ENCODE peak calls at places on chromosomes 4 and X, in ten cellular contexts. W, E, A, O, X, V, T, Z, H and C are unnamed samples.
A peak's percentile ranks its signal among the peaks of the same experiment; 100 is the strongest.

GRCh38 chr4:8100696-8101095 is 57.9 kb downstream of the ABLIM2 start:
- DNase-seq in W (no peak), E (no peak), A (no peak), O (no peak), X (no peak), V (no peak), T (no peak), Z (no peak), H (peak; percentile 47), C (no peak)

GRCh38 chrX:7925867-7926472 is 1.2 kb downstream of the PNPLA4 start:
- DNase-seq in W (no peak), E (peak; percentile 69), A (peak; percentile 65), O (peak; percentile 44), X (peak; percentile 43), V (peak; percentile 69), T (peak; percentile 59), Z (peak; percentile 15), H (peak; percentile 82), C (peak; percentile 34)

GRCh38 chr4:99815597-99816011 is 1.0 kb upstream of the DAPP1 start:
- DNase-seq in W (no peak), E (peak; percentile 40), A (peak; percentile 100), O (no peak), X (peak; percentile 4), V (no peak), T (peak; percentile 41), Z (no peak), H (peak; percentile 12), C (no peak)

GRCh38 chrX:120380699-120381098 is 18.8 kb downstream of the ATP1B4 start:
- DNase-seq in W (no peak), E (no peak), A (peak; percentile 28), O (peak; percentile 0), X (no peak), V (no peak), T (peak; percentile 33), Z (no peak), H (peak; percentile 16), C (no peak)

GRCh38 chr4:128558896-128559669 is 250.4 kb upstream of the JADE1 start:
- DNase-seq in W (no peak), E (no peak), A (no peak), O (no peak), X (peak; percentile 26), V (no peak), T (no peak), Z (no peak), H (no peak), C (no peak)

GRCh38 chr4:62670509-62670908 is 1470.4 kb downstream of the ADGRL3 start:
- DNase-seq in W (no peak), E (no peak), A (no peak), O (no peak), X (no peak), V (no peak), T (no peak), Z (peak; percentile 21), H (peak; percentile 48), C (no peak)

GRCh38 chr4:128831526-128832252 is 22.2 kb downstream of the JADE1 start:
- DNase-seq in W (no peak), E (peak; percentile 69), A (no peak), O (no peak), X (no peak), V (no peak), T (peak; percentile 70), Z (no peak), H (peak; percentile 83), C (no peak)

GRCh38 chr4:148052448-148052847 is 320.6 kb downstream of the ARHGAP10 start:
- DNase-seq in W (no peak), E (no peak), A (no peak), O (no peak), X (no peak), V (no peak), T (no peak), Z (no peak), H (peak; percentile 36), C (no peak)

GRCh38 chr4:1309261-1310010 is 19.7 kb downstream of the MAEA start:
- DNase-seq in W (peak; percentile 98), E (peak; percentile 89), A (peak; percentile 88), O (peak; percentile 35), X (peak; percentile 86), V (peak; percentile 79), T (peak; percentile 99), Z (peak; percentile 90), H (peak; percentile 98), C (peak; percentile 60)

GRCh38 chrX:44570524-44570923 is 27.9 kb upstream of the FUNDC1 start:
- DNase-seq in W (no peak), E (peak; percentile 4), A (peak; percentile 28), O (no peak), X (no peak), V (no peak), T (no peak), Z (no peak), H (peak; percentile 11), C (no peak)

GRCh38 chrX:27599928-27600327 is 9.8 kb downstream of the DCAF8L2 start:
- DNase-seq in W (no peak), E (no peak), A (peak; percentile 59), O (no peak), X (no peak), V (no peak), T (no peak), Z (no peak), H (peak; percentile 62), C (no peak)

GRCh38 chrX:40154853-40155616 is 57.3 kb upstream of the BCOR start:
- DNase-seq in W (no peak), E (no peak), A (no peak), O (no peak), X (no peak), V (peak; percentile 55), T (peak; percentile 75), Z (peak; percentile 76), H (peak; percentile 53), C (no peak)

GRCh38 chr4:71259911-71260331 is 78.9 kb upstream of the SLC4A4 start:
- DNase-seq in W (no peak), E (no peak), A (peak; percentile 88), O (no peak), X (no peak), V (no peak), T (no peak), Z (peak; percentile 21), H (no peak), C (no peak)

GRCh38 chr4:139099366-139099982 is 77.5 kb downstream of the ELF2 start:
- DNase-seq in W (no peak), E (peak; percentile 53), A (peak; percentile 70), O (peak; percentile 60), X (peak; percentile 74), V (peak; percentile 64), T (peak; percentile 71), Z (peak; percentile 73), H (peak; percentile 92), C (peak; percentile 45)

GRCh38 chr4:47135210-47135609 is 103.8 kb downstream of the GABRB1 start:
- DNase-seq in W (no peak), E (no peak), A (no peak), O (no peak), X (no peak), V (no peak), T (no peak), Z (no peak), H (no peak), C (no peak)

GRCh38 chr4:141654098-141654497 is 17.7 kb downstream of the IL15 start:
- DNase-seq in W (no peak), E (no peak), A (no peak), O (no peak), X (no peak), V (peak; percentile 16), T (peak; percentile 68), Z (peak; percentile 59), H (peak; percentile 25), C (no peak)

GRCh38 chr4:139266583-139267257 is 13.3 kb downstream of the MGARP start:
- DNase-seq in W (peak; percentile 90), E (peak; percentile 68), A (no peak), O (peak; percentile 33), X (peak; percentile 86), V (peak; percentile 34), T (peak; percentile 46), Z (peak; percentile 71), H (peak; percentile 88), C (peak; percentile 66)

GRCh38 chrX:136336623-136337022 is 35.9 kb downstream of the ADGRG4 start:
- DNase-seq in W (no peak), E (no peak), A (no peak), O (no peak), X (no peak), V (no peak), T (no peak), Z (no peak), H (peak; percentile 12), C (no peak)
- TF ChIP-seq CTCF in W (no peak), E (no peak), A (peak; percentile 35), O (no peak), X (peak; percentile 66), V (peak; percentile 58), T (peak; percentile 57), Z (no peak), H (no peak), C (peak; percentile 38)

GRCh38 chrX:110156167-110156754 is 153.3 kb downstream of the TMEM164 start:
- DNase-seq in W (no peak), E (no peak), A (no peak), O (no peak), X (no peak), V (no peak), T (no peak), Z (no peak), H (peak; percentile 26), C (no peak)
- TF ChIP-seq CTCF in W (peak; percentile 29), E (peak; percentile 33), A (peak; percentile 51), O (peak; percentile 64), X (peak; percentile 81), V (peak; percentile 83), T (peak; percentile 78), Z (peak; percentile 48), H (peak; percentile 32), C (peak; percentile 58)

DNA sequence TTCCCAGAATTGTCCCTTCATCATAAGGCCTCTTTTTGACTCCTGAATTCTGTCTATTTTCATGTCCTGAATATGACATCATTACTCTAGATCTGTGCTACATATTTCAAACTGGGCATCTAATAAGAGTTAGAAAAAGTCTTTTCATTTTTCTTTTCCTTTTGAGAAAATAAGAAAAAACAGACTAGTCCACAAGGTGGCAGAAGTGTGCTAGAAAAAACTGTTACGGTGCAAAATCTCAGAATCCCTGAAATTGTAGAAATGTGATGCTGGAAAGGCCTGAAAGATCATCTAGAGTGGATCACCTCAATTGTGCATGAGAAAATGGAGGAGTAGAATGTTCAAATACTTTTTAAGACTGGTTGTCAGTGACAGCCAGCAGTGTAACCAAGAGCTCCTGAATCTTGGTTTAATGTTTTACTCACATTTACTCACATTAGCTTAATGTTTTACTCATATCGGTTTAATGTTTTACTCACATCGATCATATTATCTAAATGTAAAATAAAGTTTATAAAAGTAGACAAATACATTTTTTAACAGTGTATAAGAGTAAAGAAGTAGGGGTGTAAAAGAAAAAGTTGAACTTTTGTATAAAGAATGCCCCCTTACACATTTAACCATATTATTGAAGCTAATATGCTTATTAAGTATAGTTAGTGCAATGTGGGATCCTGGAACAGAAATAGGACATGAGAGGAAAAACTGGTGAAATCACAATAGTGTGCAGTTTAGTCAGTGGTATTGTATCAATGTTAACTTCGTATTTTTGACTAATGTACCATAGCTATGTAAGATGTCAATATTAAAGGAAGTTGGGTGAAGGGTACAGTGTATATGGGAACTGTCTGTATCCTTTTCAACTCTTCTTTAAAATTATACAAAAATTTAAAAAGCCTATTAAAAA is 15.2 kb downstream of the ASB11 start:
- DNase-seq in W (no peak), E (no peak), A (no peak), O (no peak), X (peak; percentile 2), V (peak; percentile 14), T (no peak), Z (no peak), H (peak; percentile 38), C (no peak)
- TF ChIP-seq CTCF in W (no peak), E (peak; percentile 36), A (peak; percentile 53), O (peak; percentile 21), X (peak; percentile 73), V (peak; percentile 72), T (peak; percentile 63), Z (peak; percentile 52), H (peak; percentile 46), C (no peak)

GRCh38 chrX:140572724-140573123 is 67.9 kb upstream of the SOX3 start:
- DNase-seq in W (no peak), E (peak; percentile 8), A (peak; percentile 14), O (no peak), X (peak; percentile 0), V (peak; percentile 54), T (peak; percentile 52), Z (no peak), H (peak; percentile 16), C (no peak)
- TF ChIP-seq CTCF in W (peak; percentile 18), E (peak; percentile 80), A (peak; percentile 52), O (peak; percentile 19), X (peak; percentile 64), V (peak; percentile 84), T (peak; percentile 93), Z (peak; percentile 51), H (peak; percentile 52), C (no peak)